ENCODE peak calls at places on chromosomes 2 and 18, in seven cellular contexts. K, H, S, Q, J, L and Z are unnamed samples.

GRCh38 chr2:68709421-68709911 is 25.1 kb upstream of the ARHGAP25 start:
- DNase-seq in K (peak), H (peak), S (peak), Q (peak), J (peak), L (no peak), Z (peak)

GRCh38 chr2:153005051-153005450 is 286.6 kb downstream of the ARL6IP6 start:
- DNase-seq in K (no peak), H (no peak), S (no peak), Q (no peak), J (no peak), L (no peak), Z (no peak)

GRCh38 chr2:54726940-54727339 is 3.5 kb downstream of the EML6 start:
- DNase-seq in K (no peak), H (peak), S (no peak), Q (no peak), J (no peak), L (no peak), Z (no peak)

GRCh38 chr2:149258531-149258930 is 71.9 kb upstream of the LYPD6 start:
- DNase-seq in K (no peak), H (no peak), S (no peak), Q (no peak), J (no peak), L (no peak), Z (no peak)

GRCh38 chr2:230849633-230850357 is 14.9 kb upstream of the ITM2C start:
- DNase-seq in K (no peak), H (peak), S (peak), Q (peak), J (peak), L (peak), Z (no peak)

GRCh38 chr18:4106407-4107033 is 348.6 kb downstream of the DLGAP1 start:
- DNase-seq in K (peak), H (peak), S (peak), Q (peak), J (peak), L (peak), Z (peak)

GRCh38 chr2:226137201-226137811 is 662.3 kb downstream of the IRS1 start:
- DNase-seq in K (peak), H (peak), S (no peak), Q (peak), J (peak), L (no peak), Z (no peak)

GRCh38 chr2:24105816-24106215 is 17.3 kb downstream of the PFN4 start:
- DNase-seq in K (no peak), H (no peak), S (no peak), Q (peak), J (no peak), L (no peak), Z (no peak)

GRCh38 chr2:109209412-109209811 is 80.4 kb downstream of the SH3RF3 start:
- DNase-seq in K (no peak), H (peak), S (peak), Q (peak), J (peak), L (no peak), Z (no peak)